ENCODE peak calls at places on chromosomes 7 and 10, in seven cellular contexts. P is breast epithelium; X is activated T-helper 1 cell treated with Interleukin-2 at 50 U/mL for 16 hours; V is midbrain; I is suprapubic skin; K is effector memory CD8-positive, alpha-beta T cell; S is T-helper 17 cell. R is an unnamed sample.

GRCh38 chr10:72173635-72174296 is 42.0 kb upstream of the ANAPC16 start:
- DNase-seq in P (no peak), K (no peak), I (no peak), X (no peak), S (no peak), V (no peak), R (no peak)

GRCh38 chr10:99784025-99784730 is 1.7 kb downstream of the ABCC2 start:
- DNase-seq in P (no peak), S (no peak), X (no peak), V (no peak), I (no peak), K (no peak), R (no peak)

GRCh38 chr7:92768501-92769360 is 67.6 kb downstream of the CDK6 start:
- DNase-seq in V (peak; percentile 63), K (no peak), P (no peak), I (no peak), S (no peak), X (no peak), R (no peak)

GRCh38 chr7:106604303-106604918 is 56.5 kb downstream of the CCDC71L start:
- DNase-seq in X (no peak), P (no peak), K (peak; percentile 7), V (no peak), I (no peak), S (peak; percentile 12), R (no peak)

GRCh38 chr7:25720427-25720826 is 431.6 kb upstream of the NFE2L3 start:
- DNase-seq in V (peak; percentile 24), K (no peak), P (no peak), I (no peak), X (no peak), S (no peak), R (peak; percentile 30)

GRCh38 chr7:151082151-151083070 is 882 bp downstream of the TMUB1 start:
- DNase-seq in X (no peak), V (no peak), I (peak; percentile 74), P (no peak), S (no peak), K (no peak), R (no peak)

GRCh38 chr7:28626629-28627262 is 214.4 kb downstream of the CREB5 start:
- DNase-seq in I (no peak), X (no peak), S (no peak), V (no peak), P (no peak), K (no peak), R (peak; percentile 66)

GRCh38 chr7:19116121-19117080 is 1.0 kb downstream of the TWIST1 start:
- DNase-seq in I (no peak), P (no peak), S (no peak), V (no peak), K (no peak), X (no peak), R (peak; percentile 52)

GRCh38 chr10:34256216-34256615 is 558.9 kb downstream of the PARD3 start:
- DNase-seq in S (no peak), P (no peak), V (no peak), I (no peak), X (no peak), K (no peak), R (no peak)

GRCh38 chr10:6204341-6205191 is 1.8 kb downstream of the PFKFB3 start:
- DNase-seq in V (peak; percentile 60), X (no peak), P (peak; percentile 77), I (no peak), S (no peak), K (no peak), R (peak; percentile 89)

R was measured in RWPE1.